ENCODE peak calls at places on chromosomes 13 and 19, in five cellular contexts. V, H, E, T and L are unnamed samples.

GRCh38 chr19:52188822-52189744 is 769 bp upstream of the PPP2R1A start:
- ATAC-seq in T (peak; percentile 3), V (no peak), H (no peak), E (no peak), L (peak; percentile 14)

GRCh38 chr19:12975221-12975756 is 5.9 kb downstream of the DAND5 start:
- ATAC-seq in H (no peak), T (no peak), E (no peak), V (no peak), L (no peak)

GRCh38 chr13:33743438-33744368 is 74.2 kb upstream of the RFC3 start:
- ATAC-seq in V (no peak), T (peak; percentile 52), H (peak; percentile 73), E (peak; percentile 71), L (no peak)

GRCh38 chr13:42355841-42356575 is 84.1 kb downstream of the AKAP11 start:
- ATAC-seq in V (no peak), E (no peak), T (peak; percentile 41), H (peak; percentile 6), L (no peak)

GRCh38 chr19:43957891-43958290 is 6.9 kb downstream of the ZNF221 start:
- ATAC-seq in V (no peak), T (no peak), E (no peak), H (no peak), L (no peak)

GRCh38 chr13:26075498-26075897 is 23.7 kb upstream of the SHISA2 start:
- ATAC-seq in H (no peak), V (no peak), E (no peak), T (no peak), L (no peak)

GRCh38 chr13:83378901-83379300 is 503.4 kb downstream of the SLITRK1 start:
- ATAC-seq in H (no peak), E (no peak), V (no peak), T (no peak), L (no peak)

GRCh38 chr19:7188682-7189629 is 105.3 kb downstream of the INSR start:
- ATAC-seq in H (no peak), E (no peak), V (peak; percentile 78), T (no peak), L (no peak)

GRCh38 chr13:25783076-25783475 is 268.7 kb downstream of the SHISA2 start:
- ATAC-seq in V (no peak), H (no peak), E (no peak), T (no peak), L (no peak)

GRCh38 chr19:38304866-38305429 is 897 bp downstream of the C19orf33 start:
- ATAC-seq in E (no peak), V (peak; percentile 90), H (no peak), T (peak; percentile 14), L (no peak)

GRCh38 chr19:19403373-19403901 is 2.0 kb upstream of the GATAD2A start:
- ATAC-seq in V (no peak), T (no peak), H (no peak), E (peak; percentile 31), L (no peak)